ENCODE peak calls at places on chromosomes 6 and 20, in seven cellular contexts. A, C, Q, G, M, N and P are unnamed samples.

GRCh38 chr20:6241591-6241990 is 118.8 kb upstream of the FERMT1 start:
- DNase-seq in Q (no peak), C (no peak), M (no peak), N (no peak), A (no peak), G (no peak), P (no peak)

GRCh38 chr6:133240511-133241087 is 558 bp upstream of the EYA4 start:
- DNase-seq in M (no peak), A (no peak), N (no peak), C (peak), G (no peak), Q (no peak), P (no peak)

GRCh38 chr6:105651969-105652368 is 249.1 kb upstream of the PREP start:
- DNase-seq in G (no peak), N (no peak), M (no peak), Q (no peak), A (no peak), C (no peak), P (no peak)

GRCh38 chr6:15864033-15864707 is 201.3 kb upstream of the DTNBP1 start:
- DNase-seq in M (no peak), Q (no peak), A (no peak), C (no peak), N (no peak), G (no peak), P (no peak)

GRCh38 chr6:22411408-22412105 is 114.7 kb upstream of the PRL start:
- DNase-seq in C (no peak), Q (no peak), N (no peak), G (no peak), A (no peak), M (peak), P (no peak)

GRCh38 chr6:54970337-54970736 is 123.8 kb downstream of the FAM83B start:
- DNase-seq in M (no peak), Q (no peak), C (no peak), G (no peak), N (no peak), A (peak), P (no peak)

GRCh38 chr6:36323062-36323461 is 13.6 kb downstream of the BNIP5 start:
- DNase-seq in M (no peak), N (no peak), G (no peak), A (no peak), Q (peak), C (no peak), P (no peak)

GRCh38 chr6:134026597-134026996 is 25.8 kb downstream of the SLC2A12 start:
- DNase-seq in A (no peak), N (no peak), C (no peak), Q (no peak), M (no peak), G (no peak), P (no peak)

GRCh38 chr20:52614036-52614863 is 357.9 kb upstream of the TSHZ2 start:
- DNase-seq in C (no peak), Q (no peak), G (no peak), A (no peak), M (no peak), N (no peak), P (no peak)

GRCh38 chr6:111844921-111845320 is 28.3 kb downstream of the FYN start:
- DNase-seq in Q (no peak), C (no peak), G (no peak), N (no peak), M (no peak), A (no peak), P (no peak)

GRCh38 chr6:154276810-154277577 is 79.6 kb downstream of the IPCEF1 start:
- DNase-seq in A (peak), C (no peak), Q (no peak), G (no peak), N (no peak), M (no peak), P (no peak)

GRCh38 chr6:43007126-43007525 is 6.6 kb downstream of the MEA1 start:
- DNase-seq in M (no peak), N (no peak), A (no peak), C (no peak), Q (no peak), G (no peak), P (no peak)

GRCh38 chr6:66210964-66211363 is 503.9 kb upstream of the EYS start:
- DNase-seq in N (no peak), C (no peak), Q (no peak), A (no peak), G (no peak), M (no peak), P (no peak)

GRCh38 chr6:46323966-46324622 is 153.3 kb upstream of the ENPP5 start:
- DNase-seq in G (no peak), M (no peak), N (no peak), C (no peak), A (no peak), Q (no peak), P (no peak)

GRCh38 chr20:52004720-52005119 is 186.9 kb downstream of the ZFP64 start:
- DNase-seq in N (no peak), A (no peak), C (no peak), Q (no peak), M (no peak), G (peak), P (no peak)

GRCh38 chr6:40326689-40327404 is 260.3 kb downstream of the LRFN2 start:
- DNase-seq in Q (no peak), C (no peak), M (no peak), G (no peak), A (no peak), N (no peak), P (no peak)

GRCh38 chr6:151075943-151076555 is 163.7 kb upstream of the AKAP12 start:
- DNase-seq in N (no peak), Q (no peak), A (no peak), M (no peak), C (no peak), G (no peak), P (no peak)

GRCh38 chr6:50007821-50008220 is 14.0 kb downstream of the DEFB110 start:
- DNase-seq in C (no peak), N (no peak), Q (no peak), G (no peak), M (no peak), A (no peak), P (no peak)

GRCh38 chr20:60250251-60250650 is 292.0 kb downstream of the CDH26 start:
- DNase-seq in N (no peak), G (peak), A (no peak), Q (no peak), C (no peak), M (no peak), P (no peak)

GRCh38 chr6:37177083-37177949 is 7.4 kb downstream of the PIM1 start:
- DNase-seq in N (no peak), G (peak), M (no peak), C (no peak), A (no peak), Q (no peak), P (no peak)

GRCh38 chr6:20696676-20697075 is 162.4 kb downstream of the CDKAL1 start:
- DNase-seq in Q (no peak), C (no peak), G (no peak), A (no peak), N (no peak), M (no peak), P (no peak)

GRCh38 chr6:170102038-170102437 is 188.8 kb downstream of the DLL1 start:
- DNase-seq in C (peak), Q (no peak), M (no peak), N (peak), A (no peak), G (peak), P (no peak)

GRCh38 chr6:31970604-31971271 is 1.2 kb downstream of the DXO start:
- DNase-seq in M (no peak), C (no peak), N (peak), Q (peak), A (no peak), G (no peak), P (no peak)
- TF ChIP-seq POLR2A in M (no peak), C (no peak), N (no peak), Q (no peak), A (peak), G (no peak), P (no peak)

GRCh38 chr6:73349311-73349710 is 4.8 kb downstream of the DPPA5 start:
- DNase-seq in A (no peak), C (no peak), N (no peak), M (no peak), Q (no peak), G (no peak), P (no peak)
- TF ChIP-seq CTCF in A (no peak), C (no peak), N (no peak), M (no peak), Q (no peak), G (no peak), P (no peak)

GRCh38 chr6:137945149-137945498 is 78.1 kb downstream of the TNFAIP3 start:
- DNase-seq in C (no peak), A (no peak), N (no peak), M (no peak), G (no peak), Q (no peak), P (no peak)
- TF ChIP-seq POLR2A in C (no peak), A (no peak), N (no peak), M (no peak), G (no peak), Q (no peak), P (no peak)

DNA sequence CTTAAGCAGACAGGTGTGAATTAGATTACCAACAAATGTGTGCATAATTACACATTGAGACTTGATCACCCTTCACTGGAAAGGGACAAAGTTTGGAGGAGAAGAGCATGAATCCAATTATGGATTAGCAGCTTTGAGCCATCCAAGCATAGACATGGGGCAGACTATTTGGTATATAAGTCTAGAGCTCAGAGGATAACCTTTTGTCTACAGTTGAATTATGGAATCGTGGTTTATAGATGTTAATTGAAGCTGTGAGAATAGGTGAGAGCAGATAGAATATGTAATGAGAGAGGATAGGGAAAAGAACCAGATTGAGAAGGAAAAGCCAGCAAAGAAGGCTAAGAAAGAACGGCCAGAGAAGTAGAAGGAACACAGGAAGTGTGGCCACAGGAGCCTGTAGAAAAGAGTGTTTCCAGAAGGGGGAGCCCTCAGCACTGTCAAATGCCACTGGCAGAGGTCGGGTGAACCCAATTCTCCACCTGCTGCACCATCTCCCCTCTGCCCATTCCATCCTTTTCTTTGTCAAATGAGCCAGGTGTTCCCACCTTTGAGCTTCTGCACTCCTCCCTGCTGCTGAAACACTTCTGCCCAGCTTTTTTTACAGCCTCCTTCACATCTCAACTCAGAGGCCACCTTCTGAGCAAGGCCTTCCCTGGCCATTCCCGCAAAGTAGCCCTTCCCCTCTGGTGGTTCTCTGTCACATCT is 7.3 kb downstream of the DNTTIP1 start:
- DNase-seq in N (peak), C (peak), A (no peak), Q (no peak), G (no peak), M (peak), P (no peak)
- TF ChIP-seq CTCF in N (peak), C (peak), A (peak), Q (peak), G (peak), M (peak), P (no peak)

GRCh38 chr20:41133709-41134361 is 3.5 kb upstream of the PLCG1 start:
- DNase-seq in A (no peak), G (no peak), N (no peak), C (no peak), M (no peak), Q (no peak), P (peak)
- TF ChIP-seq POLR2A in A (no peak), G (no peak), N (no peak), C (no peak), M (no peak), Q (no peak), P (no peak)

DNA sequence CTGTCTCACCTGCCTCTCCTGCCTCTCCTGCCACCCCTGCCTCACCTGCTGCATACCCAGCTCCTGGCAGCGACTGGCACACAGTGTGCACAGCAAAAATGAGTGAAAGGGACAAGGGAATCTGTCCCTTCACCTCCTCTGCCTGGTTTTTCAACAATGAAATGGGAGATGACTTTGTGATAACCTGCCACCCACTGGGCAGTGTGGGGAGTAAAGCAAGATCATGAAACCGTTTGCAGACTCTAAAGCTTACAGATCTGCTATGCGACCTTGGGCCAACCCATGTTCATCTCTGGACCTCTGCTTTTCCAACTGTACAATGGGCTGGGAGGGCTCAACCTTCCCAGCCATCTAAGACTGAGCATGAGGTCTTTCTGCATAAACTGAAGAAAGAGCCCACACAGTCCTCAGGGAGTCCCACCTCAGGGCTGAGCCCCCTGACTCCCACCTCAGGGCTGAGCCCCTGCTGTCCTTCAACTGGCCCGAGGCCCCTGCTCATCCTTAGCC is 81.1 kb downstream of the RIPOR3 start:
- DNase-seq in Q (no peak), A (no peak), G (no peak), N (no peak), M (no peak), C (no peak), P (no peak)
- TF ChIP-seq CTCF in Q (no peak), A (peak), G (no peak), N (no peak), M (no peak), C (no peak), P (no peak)

GRCh38 chr20:36121981-36122930 is 32.3 kb upstream of the EPB41L1 start:
- DNase-seq in C (no peak), N (peak), A (peak), M (no peak), Q (peak), G (peak), P (peak)
- TF ChIP-seq POLR2A in C (no peak), N (no peak), A (no peak), M (no peak), Q (peak), G (no peak), P (peak)

DNA sequence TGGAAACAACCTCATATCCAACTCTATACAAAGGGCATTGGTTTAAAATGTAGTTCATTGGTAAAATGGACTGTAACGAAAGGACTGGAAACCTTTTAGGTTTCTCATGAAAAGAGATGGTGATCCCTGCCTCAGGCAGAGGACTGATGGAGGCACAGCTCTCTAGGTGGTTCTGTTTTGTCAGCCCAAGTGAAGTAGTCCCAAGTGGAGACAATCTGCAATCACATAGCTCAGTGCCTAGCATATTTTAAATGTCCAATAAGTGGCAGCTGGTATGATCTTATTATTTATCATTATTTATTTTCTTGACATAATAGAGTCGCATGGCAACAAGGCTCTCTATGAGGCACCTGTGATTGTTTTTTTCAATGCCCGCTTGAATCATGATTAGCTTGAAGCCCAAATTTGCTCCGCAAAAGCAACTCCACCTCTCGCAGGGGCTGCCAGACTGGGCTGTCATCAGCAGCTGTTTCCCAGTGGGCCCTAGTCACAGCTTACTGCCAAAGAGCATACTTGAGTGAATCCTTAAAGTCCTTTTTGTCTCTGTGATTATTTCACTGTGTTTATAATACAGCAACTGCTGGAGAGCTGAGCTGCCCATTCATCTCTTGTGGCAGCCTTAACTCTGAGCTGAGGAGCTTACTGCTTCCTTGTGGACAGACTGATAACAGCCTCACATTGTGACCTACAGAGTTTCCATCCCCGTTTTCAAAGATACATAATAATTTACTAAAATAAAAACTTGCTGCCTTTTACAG is 19.7 kb upstream of the ENPP1 start:
- DNase-seq in N (no peak), C (no peak), Q (no peak), G (peak), M (peak), A (no peak), P (no peak)
- TF ChIP-seq CTCF in N (no peak), C (peak), Q (no peak), G (no peak), M (peak), A (no peak), P (no peak)